ENCODE peak calls at places on chromosomes 6 and 20, in six cellular contexts. T is GM10248; K is A549; P is stimulated activated naive CD8-positive, alpha-beta T cell treated with anti-CD3 and anti-CD28 coated beads, Interleukin-15, amount 100 ng/mL, for 72 hours; H is GM06990; U is GM13976. X is an unnamed sample.

GRCh38 chr20:6709865-6710595 is 57.5 kb upstream of the BMP2 start:
- DNase-seq in T (no peak), U (no peak), P (no peak), K (no peak), H (no peak), X (no peak)

GRCh38 chr20:61859712-61860111 is 206.0 kb downstream of the TAF4 start:
- DNase-seq in H (no peak), P (no peak), T (no peak), U (no peak), K (no peak), X (no peak)

GRCh38 chr6:5984150-5985089 is 22.3 kb downstream of the NRN1 start:
- DNase-seq in U (no peak), H (no peak), T (no peak), K (no peak), P (no peak), X (no peak)

GRCh38 chr6:135173242-135173988 is 7.7 kb upstream of the MYB start:
- DNase-seq in U (no peak), H (no peak), K (no peak), T (no peak), P (no peak), X (no peak)

GRCh38 chr20:43939762-43940121 is 25.1 kb downstream of the TOX2 start:
- DNase-seq in H (no peak), T (no peak), U (no peak), K (no peak), P (no peak), X (no peak)

GRCh38 chr6:99119109-99120031 is 171.6 kb upstream of the FBXL4 start:
- DNase-seq in H (peak), T (peak), K (peak), P (peak), U (peak), X (no peak)

GRCh38 chr6:23498013-23498412 is 628.0 kb upstream of the NRSN1 start:
- DNase-seq in H (no peak), U (no peak), T (no peak), K (no peak), P (no peak), X (no peak)

GRCh38 chr6:82040405-82041221 is 206.9 kb downstream of the IBTK start:
- DNase-seq in U (no peak), T (peak), K (peak), H (no peak), P (no peak), X (peak)

GRCh38 chr20:3679749-3680700 is 1.8 kb downstream of the ADAM33 start:
- DNase-seq in T (no peak), P (no peak), U (no peak), H (no peak), K (no peak), X (no peak)

GRCh38 chr6:169292340-169293124 is 38.9 kb upstream of the THBS2 start:
- DNase-seq in U (no peak), T (no peak), K (peak), P (no peak), H (no peak), X (no peak)

GRCh38 chr6:70657706-70658105 is 10.0 kb upstream of the SMAP1 start:
- DNase-seq in P (no peak), U (no peak), T (no peak), K (no peak), H (no peak), X (peak)